ENCODE peak calls at places on chromosomes 16 and 17, in eight cellular contexts. H is OCI-LY7; R is AG10803; V is activated CD4-positive, alpha-beta T cell treated with anti-CD3 and anti-CD28 coated beads, Interleukin-2, amount 50 U/mL, for 24 hours; N is AG04450; X is stimulated activated CD4-positive, alpha-beta T cell treated with anti-CD3 and anti-CD28 coated beads, Interleukin-4, amount 100 ng/mL, for 1 hour; J is body of pancreas; F is stimulated activated CD8-positive, alpha-beta memory T cell treated with anti-CD3 and anti-CD28 coated beads, Interleukin-7, amount 100 ng/mL, for 1 hour. G is an unnamed sample.
A peak's percentile ranks its signal among the peaks of the same experiment; 100 is the strongest.

GRCh38 chr17:70166571-70166970 is 2.8 kb upstream of the KCNJ2 start:
- DNase-seq in V (no peak), F (no peak), H (no peak), J (no peak), R (no peak), N (no peak), X (no peak), G (no peak)

GRCh38 chr16:51497541-51498211 is 346.6 kb upstream of the SALL1 start:
- DNase-seq in F (no peak), H (no peak), N (no peak), J (no peak), R (peak; percentile 17), V (no peak), X (no peak), G (no peak)

GRCh38 chr17:63950940-63951907 is 19.1 kb upstream of the CD79B start:
- DNase-seq in X (peak; percentile 18), V (no peak), J (peak; percentile 81), R (no peak), F (no peak), N (no peak), H (peak; percentile 84), G (no peak)

GRCh38 chr16:66712512-66712911 is 16.0 kb upstream of the CMTM4 start:
- DNase-seq in N (no peak), F (no peak), V (no peak), X (no peak), J (no peak), H (no peak), R (no peak), G (no peak)

GRCh38 chr17:79799538-79800324 is 2.9 kb upstream of the CBX8 start:
- DNase-seq in R (no peak), J (no peak), H (no peak), F (no peak), N (no peak), V (no peak), X (no peak), G (no peak)

GRCh38 chr17:43864161-43864706 is 17.3 kb downstream of the CD300LG start:
- DNase-seq in V (no peak), X (no peak), F (no peak), N (no peak), J (no peak), H (no peak), R (no peak), G (no peak)

GRCh38 chr16:81275795-81276194 is 37.3 kb downstream of the BCO1 start:
- DNase-seq in R (no peak), X (no peak), N (no peak), V (no peak), J (no peak), F (no peak), H (no peak), G (no peak)

GRCh38 chr17:77445030-77445907 is 304.5 kb downstream of the SEC14L1 start:
- DNase-seq in J (no peak), F (peak; percentile 41), V (peak; percentile 54), R (peak; percentile 96), N (no peak), X (peak; percentile 79), H (peak; percentile 97), G (peak; percentile 79)

GRCh38 chr17:17874478-17874877 is 37.7 kb upstream of the SREBF1 start:
- DNase-seq in N (peak; percentile 44), R (peak; percentile 64), H (no peak), F (no peak), X (no peak), J (no peak), V (no peak), G (no peak)

GRCh38 chr16:88687676-88688012 is 1.3 kb upstream of the SNAI3 start:
- DNase-seq in V (no peak), J (no peak), H (no peak), X (no peak), N (no peak), F (no peak), R (no peak), G (no peak)

GRCh38 chr16:80947708-80948615 is 58.7 kb downstream of the CMC2 start:
- DNase-seq in J (no peak), V (no peak), H (no peak), N (no peak), R (no peak), F (no peak), X (no peak), G (no peak)

GRCh38 chr17:40952675-40953074 is 14.1 kb downstream of the KRT39 start:
- DNase-seq in V (no peak), F (no peak), N (peak; percentile 84), J (no peak), H (no peak), X (no peak), R (peak; percentile 97), G (no peak)

GRCh38 chr16:55495616-55496289 is 13.1 kb upstream of the LPCAT2 start:
- DNase-seq in N (no peak), X (no peak), V (no peak), F (no peak), R (peak; percentile 93), H (no peak), J (no peak), G (no peak)

GRCh38 chr16:71467810-71468209 is 5.8 kb upstream of the ZNF23 start:
- DNase-seq in N (no peak), J (peak; percentile 34), H (peak; percentile 50), R (no peak), F (no peak), V (peak; percentile 3), X (peak; percentile 44), G (no peak)

GRCh38 chr17:75679706-75680201 is 12.6 kb downstream of the SAP30BP start:
- DNase-seq in R (peak; percentile 42), F (no peak), H (no peak), V (no peak), J (no peak), X (no peak), N (no peak), G (no peak)

GRCh38 chr16:80107900-80108299 is 432.9 kb upstream of the DYNLRB2 start:
- DNase-seq in V (no peak), F (no peak), H (no peak), R (no peak), J (no peak), N (no peak), X (no peak), G (no peak)

GRCh38 chr16:3038256-3038655 is 1.5 kb upstream of the BICDL2 start:
- DNase-seq in H (no peak), V (no peak), N (no peak), F (no peak), J (peak; percentile 94), X (no peak), R (no peak), G (no peak)

GRCh38 chr17:18194394-18194793 is 10.8 kb downstream of the ALKBH5 start:
- DNase-seq in H (no peak), R (no peak), J (no peak), V (no peak), N (no peak), X (no peak), F (no peak), G (no peak)

GRCh38 chr16:87344931-87345631 is 27.9 kb upstream of the C16orf95 start:
- DNase-seq in R (no peak), V (peak; percentile 7), F (peak; percentile 11), N (no peak), X (peak; percentile 48), H (no peak), J (no peak), G (no peak)

GRCh38 chr16:88924834-88925539 is 52.0 kb downstream of the CBFA2T3 start:
- DNase-seq in V (no peak), R (peak; percentile 78), N (peak; percentile 20), J (peak; percentile 79), F (no peak), X (peak; percentile 33), H (peak; percentile 92), G (no peak)